ENCODE peak calls at places on chromosomes 12 and 14, in five cellular contexts. X is NCI-H345; J is T-helper 9 cell; B is choroid plexus epithelial cell; N is activated CD4-positive, alpha-beta T cell treated with anti-CD3 and anti-CD28 coated beads, Interleukin-2, amount 50 U/mL, for 1 hour. S is an unnamed sample.

GRCh38 chr12:120145164-120145563 is 28.6 kb upstream of the RAB35 start:
- DNase-seq in X (no peak), J (no peak), B (no peak), N (no peak), S (no peak)

GRCh38 chr12:57135487-57135886 is 7.2 kb downstream of the LRP1 start:
- DNase-seq in X (no peak), J (no peak), N (no peak), B (peak), S (no peak)

GRCh38 chr12:101563197-101563596 is 31.6 kb upstream of the MYBPC1 start:
- DNase-seq in N (no peak), B (no peak), J (no peak), X (no peak), S (no peak)

GRCh38 chr12:67220065-67220464 is 49.1 kb upstream of the CAND1 start:
- DNase-seq in J (no peak), B (peak), X (no peak), N (no peak), S (no peak)

GRCh38 chr12:100755186-100755585 is 39.4 kb upstream of the ANO4 start:
- DNase-seq in B (no peak), N (no peak), X (no peak), J (no peak), S (no peak)

GRCh38 chr12:8642775-8643174 is 19.9 kb downstream of the MFAP5 start:
- DNase-seq in N (no peak), J (no peak), X (no peak), B (no peak), S (no peak)

GRCh38 chr14:56216631-56217379 is 98.6 kb downstream of the PELI2 start:
- DNase-seq in N (no peak), X (peak), J (no peak), B (peak), S (peak)

GRCh38 chr14:104600141-104600643 is 4.4 kb downstream of the TMEM179 start:
- DNase-seq in N (no peak), B (no peak), X (no peak), J (no peak), S (peak)

GRCh38 chr14:100096656-100097055 is 31.4 kb downstream of the EVL start:
- DNase-seq in N (no peak), X (no peak), J (no peak), B (peak), S (no peak)

GRCh38 chr14:88599761-88600439 is 37.1 kb downstream of the ZC3H14 start:
- DNase-seq in B (no peak), J (no peak), X (no peak), N (no peak), S (no peak)

GRCh38 chr12:31482816-31483215 is 108.1 kb downstream of the DENND5B start:
- DNase-seq in J (no peak), B (peak), X (no peak), N (no peak), S (no peak)

GRCh38 chr12:85029456-85029855 is 6.6 kb downstream of the TSPAN19 start:
- DNase-seq in J (no peak), X (peak), N (no peak), B (peak), S (no peak)

GRCh38 chr12:131636940-131637750 is 73.7 kb upstream of the SFSWAP start:
- DNase-seq in B (no peak), X (no peak), N (no peak), J (no peak), S (no peak)

GRCh38 chr12:65534105-65534841 is 255.8 kb downstream of the MSRB3 start:
- DNase-seq in N (no peak), J (no peak), X (no peak), B (no peak), S (no peak)

GRCh38 chr14:95141684-95142083 is 15.6 kb downstream of the DICER1 start:
- DNase-seq in B (no peak), X (no peak), J (no peak), N (no peak), S (no peak)

GRCh38 chr12:51683763-51684357 is 92.8 kb downstream of the SCN8A start:
- DNase-seq in J (no peak), B (peak), X (no peak), N (no peak), S (no peak)

GRCh38 chr12:89672589-89672979 is 36.1 kb downstream of the ATP2B1 start:
- DNase-seq in X (no peak), N (no peak), J (no peak), B (no peak), S (no peak)

GRCh38 chr12:41604830-41605229 is 416.7 kb downstream of the PDZRN4 start:
- DNase-seq in B (peak), J (no peak), N (no peak), X (no peak), S (no peak)

GRCh38 chr12:113403435-113404415 is at the start of gene SDS:
- DNase-seq in N (no peak), J (no peak), B (peak), X (no peak), S (peak)

GRCh38 chr12:108583971-108584370 is 13.9 kb downstream of the TMEM119 start:
- DNase-seq in B (no peak), N (no peak), J (no peak), X (peak), S (no peak)

GRCh38 chr12:27899151-27899661 is 73.3 kb downstream of the PTHLH start:
- DNase-seq in B (peak), N (no peak), X (no peak), J (no peak), S (no peak)

GRCh38 chr12:50542448-50542847 is 37.7 kb downstream of the DIP2B start:
- DNase-seq in J (no peak), N (no peak), X (no peak), B (peak), S (no peak)

GRCh38 chr14:92475037-92475436 is 38.5 kb upstream of the RIN3 start:
- DNase-seq in J (no peak), N (no peak), X (no peak), B (no peak), S (no peak)

GRCh38 chr12:4147051-4147481 is 126.5 kb upstream of the CCND2 start:
- DNase-seq in X (no peak), N (no peak), B (no peak), J (no peak), S (no peak)

GRCh38 chr14:54627718-54628345 is 60.9 kb downstream of the SAMD4A start:
- DNase-seq in N (no peak), J (peak), X (no peak), B (peak), S (no peak)

GRCh38 chr14:34227834-34228662 is 234.0 kb downstream of the SPTSSA start:
- DNase-seq in X (peak), B (peak), N (peak), J (peak), S (peak)

S was measured in BE2C.